ENCODE peak calls at places on chromosome 1, in four cellular contexts. V is HEK293T, S is RPMI7951, X is NCI-H1105. B is an unnamed sample.

GRCh38 chr1:94418664-94419655 is 771 bp downstream of the ABCD3 start:
- DNase-seq in V (peak; percentile 41), S (peak; percentile 79), X (peak; percentile 62), B (peak; percentile 22)

GRCh38 chr1:10280442-10281350 is 70.3 kb downstream of the KIF1B start:
- DNase-seq in V (no peak), S (peak; percentile 10), X (no peak), B (no peak)

GRCh38 chr1:58584082-58584895 is 7.2 kb upstream of the TACSTD2 start:
- DNase-seq in V (no peak), S (peak; percentile 97), X (no peak), B (peak; percentile 29)

GRCh38 chr1:207181838-207182237 is 77.8 kb downstream of the C4BPA start:
- DNase-seq in V (no peak), S (peak; percentile 3), X (no peak), B (no peak)

GRCh38 chr1:58585591-58586151 is 8.6 kb upstream of the TACSTD2 start:
- DNase-seq in V (no peak), S (no peak), X (no peak), B (no peak)

GRCh38 chr1:71080178-71080781 is 555 bp downstream of the ZRANB2 start:
- DNase-seq in V (peak; percentile 65), S (peak; percentile 20), X (no peak), B (peak; percentile 9)

GRCh38 chr1:3504151-3504822 is 49.8 kb downstream of the ARHGEF16 start:
- DNase-seq in V (no peak), S (peak; percentile 95), X (no peak), B (peak; percentile 74)

GRCh38 chr1:166839600-166840308 is 479 bp downstream of the POGK start:
- DNase-seq in V (peak; percentile 69), S (peak; percentile 39), X (peak; percentile 48), B (peak; percentile 63)

GRCh38 chr1:45326627-45327591 is at the start of gene HPDL:
- DNase-seq in V (no peak), S (peak; percentile 67), X (peak; percentile 80), B (peak; percentile 58)

GRCh38 chr1:44108241-44108640 is 10.4 kb upstream of the KLF17 start:
- DNase-seq in V (no peak), S (peak; percentile 65), X (no peak), B (no peak)

GRCh38 chr1:111802110-111802509 is 46.4 kb downstream of the DDX20 start:
- DNase-seq in V (no peak), S (no peak), X (no peak), B (no peak)

GRCh38 chr1:182702826-182703524 is 18.6 kb upstream of the RGS8 start:
- DNase-seq in V (no peak), S (no peak), X (peak; percentile 68), B (no peak)

GRCh38 chr1:174769961-174770549 is 229.7 kb upstream of the CACYBP start:
- DNase-seq in V (peak; percentile 35), S (peak; percentile 59), X (no peak), B (peak; percentile 19)

GRCh38 chr1:171174895-171175294 is 10.2 kb upstream of the FMO2 start:
- DNase-seq in V (no peak), S (no peak), X (no peak), B (no peak)

GRCh38 chr1:25019351-25020172 is 89.5 kb upstream of the RUNX3 start:
- DNase-seq in V (no peak), S (no peak), X (no peak), B (no peak)

GRCh38 chr1:47712596-47713299 is 274.9 kb downstream of the FOXD2 start:
- DNase-seq in V (no peak), S (no peak), X (no peak), B (no peak)

GRCh38 chr1:223837206-223837605 is 8.5 kb downstream of the TP53BP2 start:
- DNase-seq in V (peak; percentile 27), S (peak; percentile 26), X (no peak), B (no peak)

GRCh38 chr1:96478228-96478627 is 243.4 kb upstream of the PTBP2 start:
- DNase-seq in V (no peak), S (peak; percentile 55), X (no peak), B (no peak)

GRCh38 chr1:64745986-64746940 is 1.4 kb downstream of the RAVER2 start:
- DNase-seq in V (peak; percentile 46), S (peak; percentile 13), X (peak; percentile 1), B (no peak)

GRCh38 chr1:18890704-18891103 is 11.7 kb downstream of the ALDH4A1 start:
- DNase-seq in V (no peak), S (peak; percentile 16), X (no peak), B (no peak)

GRCh38 chr1:68049941-68050878 is at the start of gene DIRAS3:
- DNase-seq in V (no peak), S (no peak), X (no peak), B (peak; percentile 21)

GRCh38 chr1:53378061-53378460 is 50.2 kb upstream of the LRP8 start:
- DNase-seq in V (no peak), S (no peak), X (no peak), B (no peak)

GRCh38 chr1:102715150-102715549 is 393.2 kb downstream of the COL11A1 start:
- DNase-seq in V (no peak), S (no peak), X (no peak), B (no peak)